ENCODE peak calls at places on chromosomes 16 and 17, in four cellular contexts. K is T-helper 2 cell, M is bronchial epithelial cell, L is upper lobe of left lung. P is an unnamed sample.

GRCh38 chr17:74149597-74150427 is 53.7 kb upstream of the RPL38 start:
- DNase-seq in K (no peak), M (no peak), L (no peak), P (no peak)

GRCh38 chr17:30095507-30096244 is 20.9 kb upstream of the NSRP1 start:
- DNase-seq in K (peak; percentile 24), M (peak; percentile 83), L (no peak), P (no peak)

GRCh38 chr16:7775072-7775488 is 442.4 kb downstream of the RBFOX1 start:
- DNase-seq in K (no peak), M (no peak), L (no peak), P (no peak)

GRCh38 chr16:3481696-3482658 is 13.3 kb downstream of the C16orf90 start:
- DNase-seq in K (no peak), M (no peak), L (peak; percentile 57), P (no peak)

GRCh38 chr16:77961811-77962210 is 60.5 kb upstream of the CLEC3A start:
- DNase-seq in K (no peak), M (no peak), L (no peak), P (no peak)

GRCh38 chr17:4180791-4181190 is 37.8 kb downstream of the CYB5D2 start:
- DNase-seq in K (no peak), M (no peak), L (no peak), P (no peak)

GRCh38 chr16:88448461-88449266 is 4.4 kb upstream of the ZFPM1 start:
- DNase-seq in K (no peak), M (no peak), L (no peak), P (no peak)

GRCh38 chr16:81654346-81654745 is 124.7 kb upstream of the PLCG2 start:
- DNase-seq in K (no peak), M (no peak), L (no peak), P (no peak)

GRCh38 chr16:88534731-88535141 is 35.5 kb upstream of the ZC3H18 start:
- DNase-seq in K (peak; percentile 61), M (peak; percentile 8), L (peak; percentile 93), P (no peak)

GRCh38 chr16:69031877-69032301 is 73.6 kb upstream of the HAS3 start:
- DNase-seq in K (no peak), M (peak; percentile 20), L (no peak), P (no peak)

GRCh38 chr17:9984768-9985167 is 79.7 kb upstream of the RCVRN start:
- DNase-seq in K (no peak), M (no peak), L (no peak), P (no peak)

GRCh38 chr17:39812466-39812865 is 51.6 kb downstream of the IKZF3 start:
- DNase-seq in K (no peak), M (no peak), L (no peak), P (no peak)

GRCh38 chr16:89200124-89200849 is at the start of gene SLC22A31:
- DNase-seq in K (no peak), M (no peak), L (peak; percentile 74), P (no peak)

GRCh38 chr17:27552467-27552779 is 78.6 kb upstream of the LGALS9 start:
- DNase-seq in K (no peak), M (peak; percentile 71), L (no peak), P (no peak)

GRCh38 chr17:16150251-16150859 is 65.0 kb downstream of the NCOR1 start:
- DNase-seq in K (no peak), M (peak; percentile 81), L (no peak), P (no peak)

GRCh38 chr16:86080131-86080875 is 181.3 kb downstream of the IRF8 start:
- DNase-seq in K (no peak), M (no peak), L (no peak), P (no peak)

GRCh38 chr16:73389075-73389474 is 341.1 kb upstream of the ZFHX3 start:
- DNase-seq in K (no peak), M (no peak), L (no peak), P (no peak)

GRCh38 chr17:71922439-71922838 is 198.4 kb upstream of the SOX9 start:
- DNase-seq in K (peak; percentile 38), M (peak; percentile 90), L (no peak), P (no peak)

P was measured in naive thymus-derived CD8-positive, alpha-beta T cell.